ENCODE peak calls at places on chromosome 17, in seven cellular contexts. Q is activated B cell treated with CpG ODN at 0.5 μM for 24 hours, S is pancreas, D is GF-D8, V is astrocyte of the cerebellum, O is lower leg skin, P is GM20000. W is an unnamed sample.

GRCh38 chr17:28744802-28745051 is 916 bp downstream of the TRAF4 start:
- DNase-seq in Q (no peak), S (no peak), D (no peak), V (no peak), O (no peak), P (no peak), W (no peak)

GRCh38 chr17:67689534-67690177 is 28.1 kb upstream of the NOL11 start:
- DNase-seq in Q (no peak), S (no peak), D (peak; percentile 6), V (peak; percentile 60), O (peak; percentile 51), P (peak; percentile 68), W (peak; percentile 45)

GRCh38 chr17:16486373-16487250 is 5.4 kb downstream of the LRRC75A start:
- DNase-seq in Q (no peak), S (peak; percentile 96), D (no peak), V (peak; percentile 55), O (peak; percentile 77), P (no peak), W (no peak)

GRCh38 chr17:17938388-17939107 is 33.7 kb downstream of the TOM1L2 start:
- DNase-seq in Q (no peak), S (no peak), D (no peak), V (no peak), O (no peak), P (no peak), W (no peak)

GRCh38 chr17:41491476-41491875 is 1.8 kb upstream of the KRT36 start:
- DNase-seq in Q (no peak), S (no peak), D (no peak), V (no peak), O (no peak), P (no peak), W (no peak)

GRCh38 chr17:77405867-77406513 is 265.2 kb downstream of the SEC14L1 start:
- DNase-seq in Q (peak; percentile 61), S (no peak), D (peak; percentile 56), V (no peak), O (no peak), P (no peak), W (no peak)

GRCh38 chr17:82577300-82577699 is 57.8 kb downstream of the FOXK2 start:
- DNase-seq in Q (no peak), S (no peak), D (no peak), V (no peak), O (no peak), P (no peak), W (no peak)

GRCh38 chr17:42058018-42058417 is 7.6 kb upstream of the C17orf113 start:
- DNase-seq in Q (no peak), S (no peak), D (no peak), V (no peak), O (no peak), P (no peak), W (no peak)